ENCODE peak calls at places on chromosomes 13 and 19, in six cellular contexts. One of them, this sample, is unnamed.
A peak's percentile ranks its signal among the peaks of the same experiment; 100 is the strongest.

GRCh38 chr19:46546194-46546896 is 50.7 kb upstream of the PNMA8B start:
- DNase-seq in right cardiac atrium: peak; percentile 42
- DNase-seq in AG04449: no peak
- DNase-seq in tibial nerve: no peak
- DNase-seq in HCT116: no peak
- DNase-seq in mucosa of descending colon: no peak
- DNase-seq in this sample: peak; percentile 19

GRCh38 chr13:40563350-40564125 is 102.9 kb downstream of the FOXO1 start:
- DNase-seq in right cardiac atrium: no peak
- DNase-seq in AG04449: no peak
- DNase-seq in tibial nerve: no peak
- DNase-seq in HCT116: no peak
- DNase-seq in mucosa of descending colon: no peak
- DNase-seq in this sample: no peak

GRCh38 chr13:75685239-75685697 is 49.1 kb downstream of the LMO7 start:
- DNase-seq in right cardiac atrium: no peak
- DNase-seq in AG04449: peak; percentile 84
- DNase-seq in tibial nerve: no peak
- DNase-seq in HCT116: no peak
- DNase-seq in mucosa of descending colon: no peak
- DNase-seq in this sample: peak; percentile 57

GRCh38 chr19:23263396-23263795 is 13.2 kb upstream of the ZNF724 start:
- DNase-seq in right cardiac atrium: no peak
- DNase-seq in AG04449: no peak
- DNase-seq in tibial nerve: no peak
- DNase-seq in HCT116: no peak
- DNase-seq in mucosa of descending colon: no peak
- DNase-seq in this sample: no peak

GRCh38 chr13:61128850-61129645 is 286.6 kb downstream of the PCDH20 start:
- DNase-seq in right cardiac atrium: no peak
- DNase-seq in AG04449: no peak
- DNase-seq in tibial nerve: no peak
- DNase-seq in HCT116: no peak
- DNase-seq in mucosa of descending colon: no peak
- DNase-seq in this sample: no peak

GRCh38 chr13:97004886-97005285 is 10.6 kb upstream of the OXGR1 start:
- DNase-seq in right cardiac atrium: no peak
- DNase-seq in AG04449: no peak
- DNase-seq in tibial nerve: no peak
- DNase-seq in HCT116: no peak
- DNase-seq in mucosa of descending colon: no peak
- DNase-seq in this sample: no peak

GRCh38 chr13:41973247-41973741 is 12.4 kb upstream of the VWA8 start:
- DNase-seq in right cardiac atrium: no peak
- DNase-seq in AG04449: no peak
- DNase-seq in tibial nerve: no peak
- DNase-seq in HCT116: no peak
- DNase-seq in mucosa of descending colon: no peak
- DNase-seq in this sample: no peak

GRCh38 chr19:1503089-1503924 is 9.5 kb downstream of the ADAMTSL5 start:
- DNase-seq in right cardiac atrium: peak; percentile 61
- DNase-seq in AG04449: no peak
- DNase-seq in tibial nerve: no peak
- DNase-seq in HCT116: no peak
- DNase-seq in mucosa of descending colon: no peak
- DNase-seq in this sample: no peak

GRCh38 chr19:38274734-38275133 is 10.4 kb downstream of the SPINT2 start:
- DNase-seq in right cardiac atrium: peak; percentile 38
- DNase-seq in AG04449: no peak
- DNase-seq in tibial nerve: no peak
- DNase-seq in HCT116: no peak
- DNase-seq in mucosa of descending colon: no peak
- DNase-seq in this sample: no peak

GRCh38 chr19:48608798-48609263 is 2.3 kb downstream of the SPACA4 start:
- DNase-seq in right cardiac atrium: no peak
- DNase-seq in AG04449: no peak
- DNase-seq in tibial nerve: no peak
- DNase-seq in HCT116: peak; percentile 66
- DNase-seq in mucosa of descending colon: no peak
- DNase-seq in this sample: no peak

GRCh38 chr13:30128591-30128990 is 178.8 kb downstream of the KATNAL1 start:
- DNase-seq in right cardiac atrium: no peak
- DNase-seq in AG04449: no peak
- DNase-seq in tibial nerve: no peak
- DNase-seq in HCT116: no peak
- DNase-seq in mucosa of descending colon: no peak
- DNase-seq in this sample: no peak

GRCh38 chr13:31056650-31057275 is 104.9 kb downstream of the HSPH1 start:
- DNase-seq in right cardiac atrium: no peak
- DNase-seq in AG04449: no peak
- DNase-seq in tibial nerve: no peak
- DNase-seq in HCT116: no peak
- DNase-seq in mucosa of descending colon: no peak
- DNase-seq in this sample: no peak

GRCh38 chr19:53659292-53659691 is 27.5 kb downstream of the DPRX start:
- DNase-seq in right cardiac atrium: peak; percentile 19
- DNase-seq in AG04449: no peak
- DNase-seq in tibial nerve: no peak
- DNase-seq in HCT116: no peak
- DNase-seq in mucosa of descending colon: no peak
- DNase-seq in this sample: no peak

GRCh38 chr13:30463820-30464495 is 1.8 kb downstream of the HMGB1 start:
- DNase-seq in right cardiac atrium: peak; percentile 61
- DNase-seq in AG04449: no peak
- DNase-seq in tibial nerve: peak; percentile 18
- DNase-seq in HCT116: no peak
- DNase-seq in mucosa of descending colon: no peak
- DNase-seq in this sample: no peak

GRCh38 chr13:98875146-98875729 is 102.6 kb downstream of the DOCK9 start:
- DNase-seq in right cardiac atrium: no peak
- DNase-seq in AG04449: no peak
- DNase-seq in tibial nerve: no peak
- DNase-seq in HCT116: no peak
- DNase-seq in mucosa of descending colon: no peak
- DNase-seq in this sample: no peak

GRCh38 chr13:79389031-79389430 is 17.0 kb downstream of the RBM26 start:
- DNase-seq in right cardiac atrium: no peak
- DNase-seq in AG04449: no peak
- DNase-seq in tibial nerve: no peak
- DNase-seq in HCT116: no peak
- DNase-seq in mucosa of descending colon: no peak
- DNase-seq in this sample: no peak

GRCh38 chr19:43470288-43470687 is 4.9 kb upstream of the LYPD3 start:
- DNase-seq in right cardiac atrium: no peak
- DNase-seq in AG04449: no peak
- DNase-seq in tibial nerve: no peak
- DNase-seq in HCT116: no peak
- DNase-seq in mucosa of descending colon: no peak
- DNase-seq in this sample: no peak

GRCh38 chr19:36605101-36605838 is at the start of gene ZNF382:
- DNase-seq in right cardiac atrium: peak; percentile 86
- DNase-seq in AG04449: no peak
- DNase-seq in tibial nerve: no peak
- DNase-seq in HCT116: no peak
- DNase-seq in mucosa of descending colon: peak; percentile 82
- DNase-seq in this sample: peak; percentile 10

GRCh38 chr19:36605839-36606478 is 846 bp downstream of the ZNF382 start:
- DNase-seq in right cardiac atrium: no peak
- DNase-seq in AG04449: no peak
- DNase-seq in tibial nerve: no peak
- DNase-seq in HCT116: no peak
- DNase-seq in mucosa of descending colon: no peak
- DNase-seq in this sample: no peak

GRCh38 chr19:36604656-36605100 is 435 bp upstream of the ZNF382 start:
- DNase-seq in right cardiac atrium: peak; percentile 70
- DNase-seq in AG04449: no peak
- DNase-seq in tibial nerve: no peak
- DNase-seq in HCT116: no peak
- DNase-seq in mucosa of descending colon: peak; percentile 76
- DNase-seq in this sample: peak; percentile 12
- H3K4me3 ChIP-seq in right cardiac atrium: peak overlapping the region; percentile 91
- H3K4me3 ChIP-seq in AG04449: peak overlapping the region; percentile 85
- H3K4me3 ChIP-seq in tibial nerve: peak overlapping the region; percentile 39
- H3K4me3 ChIP-seq in HCT116: no peak overlapping the region
- H3K4me3 ChIP-seq in mucosa of descending colon: peak overlapping the region; percentile 26
- H3K4me3 ChIP-seq in this sample: peak overlapping the region; percentile 91

GRCh38 chr19:11633223-11633622 is 35.9 kb downstream of the ZNF627 start:
- DNase-seq in right cardiac atrium: no peak
- DNase-seq in AG04449: no peak
- DNase-seq in tibial nerve: no peak
- DNase-seq in HCT116: no peak
- DNase-seq in mucosa of descending colon: no peak
- DNase-seq in this sample: no peak

GRCh38 chr19:11642902-11643301 is 45.6 kb downstream of the ZNF627 start:
- DNase-seq in right cardiac atrium: no peak
- DNase-seq in AG04449: no peak
- DNase-seq in tibial nerve: no peak
- DNase-seq in HCT116: no peak
- DNase-seq in mucosa of descending colon: no peak
- DNase-seq in this sample: no peak

GRCh38 chr19:11641241-11641640 is 44.0 kb downstream of the ZNF627 start:
- DNase-seq in right cardiac atrium: no peak
- DNase-seq in AG04449: no peak
- DNase-seq in tibial nerve: no peak
- DNase-seq in HCT116: no peak
- DNase-seq in mucosa of descending colon: no peak
- DNase-seq in this sample: no peak

GRCh38 chr19:11639602-11640471 is 42.6 kb downstream of the ZNF627 start:
- DNase-seq in right cardiac atrium: peak; percentile 95
- DNase-seq in AG04449: no peak
- DNase-seq in tibial nerve: peak; percentile 95
- DNase-seq in HCT116: peak; percentile 92
- DNase-seq in mucosa of descending colon: peak; percentile 95
- DNase-seq in this sample: peak; percentile 73

DNA sequence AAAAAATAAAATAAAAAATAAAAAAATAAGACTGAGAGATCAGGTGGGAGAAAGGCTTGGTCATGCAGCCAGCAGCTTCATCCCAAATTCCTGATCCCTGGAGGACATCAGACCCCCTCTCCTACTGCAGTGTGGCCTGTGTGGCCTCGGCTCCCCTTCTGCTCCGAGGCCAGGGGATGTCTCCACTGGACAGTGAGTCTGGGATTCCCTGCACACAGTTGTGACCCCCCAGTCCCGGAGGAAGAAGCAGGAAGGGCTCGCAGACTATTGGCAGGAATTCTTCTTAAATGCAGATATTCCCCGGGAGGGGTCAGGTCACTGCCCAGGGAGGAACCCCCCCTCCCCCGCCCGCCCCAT is 41.9 kb downstream of the ZNF627 start:
- DNase-seq in right cardiac atrium: no peak
- DNase-seq in AG04449: no peak
- DNase-seq in tibial nerve: no peak
- DNase-seq in HCT116: no peak
- DNase-seq in mucosa of descending colon: no peak
- DNase-seq in this sample: no peak
- H3K4me3 ChIP-seq in right cardiac atrium: peak overlapping the region; percentile 76
- H3K4me3 ChIP-seq in AG04449: peak overlapping the region; percentile 20
- H3K4me3 ChIP-seq in tibial nerve: peak overlapping the region; percentile 41
- H3K4me3 ChIP-seq in HCT116: peak overlapping the region; percentile 97
- H3K4me3 ChIP-seq in mucosa of descending colon: no peak overlapping the region
- H3K4me3 ChIP-seq in this sample: no peak overlapping the region

DNA sequence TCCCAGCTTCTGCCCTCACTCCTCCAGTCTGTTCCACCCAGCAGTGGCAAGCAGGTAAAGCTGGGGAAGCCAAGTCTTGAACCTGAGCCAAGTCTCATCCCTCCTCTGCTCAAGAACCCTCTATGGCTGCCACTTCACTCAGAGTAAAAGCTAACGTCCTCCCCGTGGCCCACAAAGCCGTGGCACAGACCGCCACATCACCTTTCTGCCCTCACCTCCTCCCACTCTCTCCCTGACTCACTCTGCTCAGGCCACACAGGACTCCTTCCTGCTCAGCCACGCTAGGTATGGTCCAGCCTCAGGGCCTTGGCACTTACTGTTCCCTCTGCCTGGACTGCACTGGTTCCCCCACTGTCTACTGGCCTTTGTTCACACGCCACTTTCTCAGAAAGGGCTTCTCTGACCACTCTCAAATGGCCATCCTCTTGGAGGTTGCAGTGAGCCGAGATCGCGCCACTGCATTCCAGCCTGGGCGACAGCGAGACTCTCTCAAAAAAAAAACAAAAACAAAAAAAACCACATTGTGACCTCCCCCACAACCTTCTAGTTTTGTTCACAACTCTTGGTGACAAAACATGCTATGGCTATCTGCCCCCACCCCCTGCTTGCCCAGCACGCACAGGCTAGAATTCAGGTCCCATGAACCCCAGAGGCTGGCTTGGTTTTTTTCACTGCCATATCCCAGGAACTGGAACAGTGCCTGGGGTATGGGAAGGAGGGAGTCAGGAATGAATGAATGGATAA is 15.8 kb downstream of the NDUFB7 start:
- DNase-seq in right cardiac atrium: no peak
- DNase-seq in AG04449: no peak
- DNase-seq in tibial nerve: no peak
- DNase-seq in HCT116: no peak
- DNase-seq in mucosa of descending colon: no peak
- DNase-seq in this sample: no peak
- H3K4me3 ChIP-seq in right cardiac atrium: no peak overlapping the region
- H3K4me3 ChIP-seq in AG04449: no peak overlapping the region
- H3K4me3 ChIP-seq in tibial nerve: no peak overlapping the region
- H3K4me3 ChIP-seq in HCT116: peak overlapping the region; percentile 13
- H3K4me3 ChIP-seq in mucosa of descending colon: no peak overlapping the region
- H3K4me3 ChIP-seq in this sample: no peak overlapping the region

DNA sequence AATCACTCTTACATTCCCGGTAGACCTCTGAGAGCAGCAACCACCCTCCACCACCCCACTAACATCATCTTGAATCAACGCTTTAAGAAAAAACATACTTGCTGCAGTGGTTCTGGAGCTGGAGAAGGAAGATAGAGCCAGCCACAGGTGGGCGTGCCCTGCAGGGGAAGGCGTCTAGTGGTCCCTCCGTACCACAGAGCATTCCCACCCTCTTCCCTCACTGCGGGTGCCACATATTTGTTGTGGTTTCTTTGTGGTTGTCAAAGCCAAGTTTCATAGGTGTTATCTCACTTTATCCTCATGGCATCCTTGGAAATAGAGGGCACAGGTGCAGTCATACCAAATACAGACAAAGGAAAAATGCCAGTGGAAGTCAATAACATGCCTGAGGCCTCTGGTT is 22.2 kb downstream of the COL4A2 start:
- DNase-seq in right cardiac atrium: no peak
- DNase-seq in AG04449: no peak
- DNase-seq in tibial nerve: no peak
- DNase-seq in HCT116: no peak
- DNase-seq in mucosa of descending colon: no peak
- DNase-seq in this sample: no peak
- H3K4me3 ChIP-seq in right cardiac atrium: no peak overlapping the region
- H3K4me3 ChIP-seq in AG04449: no peak overlapping the region
- H3K4me3 ChIP-seq in tibial nerve: no peak overlapping the region
- H3K4me3 ChIP-seq in HCT116: no peak overlapping the region
- H3K4me3 ChIP-seq in mucosa of descending colon: no peak overlapping the region
- H3K4me3 ChIP-seq in this sample: no peak overlapping the region

This sample was measured in kidney epithelial cell.